ENCODE peak calls at places on chromosome 6, in four cellular contexts. K is GM06990, I is colonic mucosa, H is Peyer's patch. Z is an unnamed sample.

GRCh38 chr6:5205877-5206840 is 54.6 kb downstream of the LYRM4 start:
- DNase-seq in K (no peak), I (peak; percentile 19), H (no peak), Z (no peak)

GRCh38 chr6:122372647-122373046 is 26.8 kb upstream of the HSF2 start:
- DNase-seq in K (no peak), I (no peak), H (no peak), Z (no peak)

GRCh38 chr6:41424370-41425058 is 89.1 kb downstream of the NCR2 start:
- DNase-seq in K (no peak), I (peak; percentile 92), H (peak; percentile 68), Z (peak; percentile 77)

GRCh38 chr6:24033284-24033683 is 92.7 kb upstream of the NRSN1 start:
- DNase-seq in K (no peak), I (no peak), H (no peak), Z (no peak)

GRCh38 chr6:32967151-32968091 is 973 bp upstream of the BRD2 start:
- DNase-seq in K (no peak), I (peak; percentile 70), H (no peak), Z (no peak)

GRCh38 chr6:163634514-163635171 is 220.1 kb downstream of the QKI start:
- DNase-seq in K (no peak), I (no peak), H (no peak), Z (no peak)

GRCh38 chr6:100806280-100806679 is 74.8 kb downstream of the ASCC3 start:
- DNase-seq in K (no peak), I (no peak), H (no peak), Z (no peak)

GRCh38 chr6:73242001-73242400 is 16.7 kb upstream of the KHDC1L start:
- DNase-seq in K (no peak), I (no peak), H (no peak), Z (no peak)

GRCh38 chr6:37990762-37991525 is 171.4 kb downstream of the ZFAND3 start:
- DNase-seq in K (no peak), I (no peak), H (no peak), Z (no peak)

GRCh38 chr6:106165885-106166485 is 79.8 kb downstream of the PRDM1 start:
- DNase-seq in K (peak; percentile 66), I (no peak), H (no peak), Z (no peak)

GRCh38 chr6:22596011-22596410 is 26.6 kb downstream of the HDGFL1 start:
- DNase-seq in K (no peak), I (no peak), H (no peak), Z (no peak)

DNA sequence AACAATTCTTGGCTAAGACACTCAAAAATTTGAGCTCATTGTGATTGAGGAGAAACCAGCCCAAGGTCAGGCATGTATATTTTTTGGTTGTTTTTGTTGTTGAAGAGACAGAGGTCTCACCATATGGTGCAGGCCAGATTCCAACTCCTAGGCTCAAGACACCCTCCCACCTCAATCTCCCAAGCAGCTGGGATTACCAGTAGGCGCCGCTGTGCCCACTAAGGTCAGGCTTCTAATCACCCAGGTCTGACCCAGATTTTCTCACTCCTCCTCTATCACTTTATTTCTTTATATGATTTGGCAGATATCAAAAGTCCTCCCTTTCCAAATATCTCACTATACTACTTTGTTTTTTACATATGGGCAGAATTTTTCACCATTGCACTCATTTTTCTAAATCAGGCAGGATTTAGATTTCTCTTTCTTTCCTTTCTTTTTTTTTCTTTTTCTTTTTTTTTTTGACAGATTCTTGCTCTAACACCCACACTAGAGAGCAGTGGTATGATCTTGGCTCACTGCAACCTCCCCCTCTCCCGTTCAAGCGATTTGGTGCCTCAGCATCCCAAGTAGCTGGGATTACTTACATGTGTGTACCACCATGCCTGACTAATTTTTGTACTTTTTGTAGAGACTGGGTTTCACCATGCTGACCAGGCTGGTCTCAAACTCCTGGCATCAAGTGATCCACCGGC is 1.7 kb upstream of the C6orf141 start:
- DNase-seq in K (no peak), I (no peak), H (no peak), Z (no peak)
- TF ChIP-seq CTCF in K (no peak), I (no peak), H (no peak), Z (no peak)

GRCh38 chr6:136383271-136383670 is 93.6 kb upstream of the BCLAF1 start:
- DNase-seq in K (no peak), I (no peak), H (no peak), Z (no peak)

GRCh38 chr6:136382676-136383075 is 93.0 kb upstream of the BCLAF1 start:
- DNase-seq in K (no peak), I (no peak), H (no peak), Z (no peak)

GRCh38 chr6:136378888-136379287 is 89.2 kb upstream of the BCLAF1 start:
- DNase-seq in K (no peak), I (no peak), H (no peak), Z (no peak)
- TF ChIP-seq CTCF in K (no peak), I (peak; percentile 18), H (no peak), Z (no peak)

GRCh38 chr6:85126448-85127178 is 323.3 kb upstream of the NT5E start:
- DNase-seq in K (peak; percentile 6), I (peak; percentile 33), H (no peak), Z (no peak)
- TF ChIP-seq CTCF in K (peak; percentile 80), I (no peak), H (no peak), Z (no peak)

DNA sequence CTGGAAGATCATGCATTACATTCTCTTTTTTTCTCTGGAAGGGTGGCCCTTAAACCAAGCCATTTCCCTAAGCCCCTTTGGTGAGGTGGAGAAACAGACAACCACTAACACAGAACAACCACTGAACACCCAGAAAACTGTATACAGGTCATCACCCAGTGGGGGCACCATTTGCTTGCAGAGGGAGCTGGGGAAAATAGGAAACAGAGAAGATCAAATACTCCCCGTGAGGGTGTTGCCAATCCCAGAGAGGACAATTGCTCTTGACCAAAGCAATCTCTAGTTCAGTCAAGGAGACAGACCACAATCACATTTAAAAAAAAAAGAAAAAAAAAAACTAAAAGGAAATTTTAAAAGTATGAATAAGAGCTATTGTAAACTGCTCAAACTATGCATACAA is 865 bp upstream of the DAAM2 start:
- DNase-seq in K (no peak), I (no peak), H (no peak), Z (no peak)
- TF ChIP-seq CTCF in K (peak; percentile 7), I (no peak), H (no peak), Z (no peak)

DNA sequence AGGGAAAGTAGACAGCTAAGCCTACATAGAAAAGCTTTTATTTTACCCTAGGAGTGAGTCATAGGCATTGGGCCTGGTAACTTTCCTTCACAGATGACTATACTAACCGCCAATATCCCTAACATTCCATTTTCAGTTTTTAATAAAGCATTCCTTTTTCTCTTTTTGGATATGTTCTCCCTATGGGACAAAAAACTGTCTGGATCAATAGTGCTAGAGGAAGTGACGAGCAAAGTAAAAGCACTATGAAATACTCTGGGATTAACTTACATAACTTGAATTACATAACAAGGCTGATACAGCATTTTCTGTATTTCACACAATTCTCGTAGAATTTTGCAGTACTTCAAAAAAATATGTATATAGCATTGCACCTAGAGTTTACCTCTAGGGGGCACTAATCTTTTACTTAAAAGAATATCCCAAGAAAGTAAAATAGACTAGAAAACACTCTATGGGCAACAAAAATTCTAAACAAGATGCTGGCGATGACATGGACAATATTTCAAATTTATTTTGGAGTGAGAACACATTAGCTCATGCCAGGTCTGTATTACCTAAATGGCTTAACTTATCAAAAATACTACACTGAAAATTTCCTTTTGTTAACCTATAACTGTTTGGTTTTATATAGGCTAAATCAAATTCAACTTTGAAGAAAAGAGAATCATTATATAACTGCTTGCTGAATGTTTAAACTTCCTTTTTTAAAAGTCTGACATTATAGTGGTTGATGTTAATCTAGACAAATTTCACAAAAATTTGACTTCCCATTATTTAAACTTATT is 66.3 kb upstream of the DST start:
- DNase-seq in K (no peak), I (no peak), H (no peak), Z (no peak)
- TF ChIP-seq CTCF in K (peak; percentile 52), I (peak; percentile 61), H (peak; percentile 16), Z (peak; percentile 58)

DNA sequence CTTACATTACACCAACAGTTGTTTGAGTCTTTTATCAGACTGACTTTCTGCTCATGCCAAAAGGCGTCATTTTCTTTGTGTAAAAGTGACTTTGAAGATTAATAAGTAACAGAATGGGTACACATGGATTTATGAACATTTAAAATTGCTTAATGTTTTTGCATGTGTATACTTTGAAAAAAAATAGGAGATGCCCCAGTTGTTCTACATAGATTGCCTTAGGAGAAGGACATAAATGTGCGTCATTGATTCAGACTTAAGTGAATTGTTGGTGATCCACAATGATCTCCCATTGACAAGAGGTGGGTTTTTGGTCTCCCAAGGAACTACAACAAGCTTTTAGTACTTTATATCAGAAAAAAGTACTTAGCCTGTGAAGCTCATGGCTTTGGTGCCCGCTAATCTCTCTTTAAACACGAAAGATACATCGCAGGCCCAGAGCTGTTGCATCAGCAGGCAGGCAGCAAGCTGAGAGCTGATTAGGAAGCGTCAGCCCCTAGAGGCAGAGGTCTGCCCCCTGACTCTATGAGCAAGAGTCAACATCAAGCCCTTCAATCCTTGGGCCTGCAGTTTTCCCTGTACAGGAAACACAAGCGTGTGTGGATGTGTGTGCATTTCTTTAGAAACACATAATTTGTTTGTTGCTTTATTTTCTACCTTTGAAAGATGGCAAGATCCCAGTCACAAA is 45.9 kb downstream of the SLC22A3 start:
- DNase-seq in K (no peak), I (no peak), H (no peak), Z (no peak)
- TF ChIP-seq CTCF in K (no peak), I (no peak), H (no peak), Z (no peak)

DNA sequence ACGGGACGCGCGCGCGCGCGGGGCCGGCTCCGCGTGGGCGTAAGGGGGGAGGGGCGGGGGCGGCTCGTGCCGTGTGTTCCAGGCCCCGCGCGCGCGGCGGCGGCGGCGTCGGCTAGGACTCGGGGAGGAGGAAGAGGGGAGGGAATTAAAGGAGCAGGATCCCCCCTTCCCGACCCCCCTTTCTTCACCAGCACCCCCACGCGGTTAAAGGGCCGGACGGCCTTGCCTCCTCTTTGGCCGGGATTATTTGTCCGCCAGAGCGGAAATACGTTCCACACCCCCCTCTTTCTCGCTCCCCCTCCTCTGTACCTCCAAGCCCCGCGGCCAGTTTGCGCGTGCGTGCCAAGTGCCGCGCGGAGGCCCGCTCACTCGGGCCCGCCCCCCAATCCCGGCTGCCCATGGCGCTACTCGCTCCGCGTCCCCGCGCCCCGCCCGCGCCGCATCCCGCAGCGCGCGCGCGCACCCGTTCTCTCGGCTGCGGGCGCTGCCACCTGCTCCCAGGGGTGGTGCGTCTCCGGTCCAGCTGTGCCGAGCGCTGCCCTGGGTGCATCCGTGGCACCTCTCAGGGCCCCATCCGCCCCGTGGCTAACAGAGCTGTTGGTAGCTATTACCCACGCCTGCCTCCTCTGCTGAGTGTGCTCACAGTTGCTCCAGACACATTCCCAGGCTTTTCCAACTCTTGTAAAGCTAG is at the start of gene ZBTB12:
- DNase-seq in K (peak; percentile 91), I (peak; percentile 90), H (peak; percentile 90), Z (peak; percentile 67)
- TF ChIP-seq CTCF in K (no peak), I (no peak), H (no peak), Z (no peak)

Z was measured in CD4-positive, alpha-beta T cell.